ENCODE peak calls at places on chromosomes 1 and 21, in four cellular contexts. I, N, L and W are unnamed samples.

GRCh38 chr1:212315907-212316306 is 30.7 kb downstream of the PPP2R5A start:
- DNase-seq in L (peak; percentile 7), N (no peak), I (peak; percentile 55), W (no peak)

GRCh38 chr1:43936470-43937151 is 3.0 kb downstream of the ARTN start:
- DNase-seq in N (no peak), I (no peak), L (peak; percentile 48), W (no peak)

GRCh38 chr21:21715286-21715969 is 717.2 kb downstream of the NCAM2 start:
- DNase-seq in I (no peak), L (no peak), N (no peak), W (no peak)

GRCh38 chr1:2288308-2288707 is 60.2 kb downstream of the SKI start:
- DNase-seq in I (no peak), L (no peak), N (no peak), W (no peak)

GRCh38 chr1:222053790-222054294 is 312.0 kb upstream of the DUSP10 start:
- DNase-seq in L (no peak), I (no peak), N (no peak), W (no peak)

GRCh38 chr1:173682174-173682573 is 12.5 kb upstream of the ANKRD45 start:
- DNase-seq in N (no peak), L (no peak), I (no peak), W (no peak)

GRCh38 chr1:119947468-119947867 is 51.2 kb upstream of the ADAM30 start:
- DNase-seq in L (no peak), N (no peak), I (no peak), W (no peak)

GRCh38 chr1:63126104-63126503 is 196.3 kb upstream of the FOXD3 start:
- DNase-seq in N (no peak), I (no peak), L (no peak), W (no peak)

GRCh38 chr1:37931148-37931492 is 15.7 kb downstream of the INPP5B start:
- DNase-seq in L (no peak), N (no peak), I (peak; percentile 49), W (no peak)

GRCh38 chr21:32415999-32416398 is 3.5 kb downstream of the EVA1C start:
- DNase-seq in L (no peak), N (no peak), I (no peak), W (no peak)

GRCh38 chr1:161172776-161173376 is 4.4 kb downstream of the B4GALT3 start:
- DNase-seq in L (no peak), I (no peak), N (no peak), W (no peak)

GRCh38 chr1:45033356-45033755 is 21.3 kb downstream of the UROD start:
- DNase-seq in N (no peak), L (no peak), I (no peak), W (no peak)

GRCh38 chr1:111234258-111234657 is 6.7 kb downstream of the CHI3L2 start:
- DNase-seq in L (no peak), I (no peak), N (no peak), W (no peak)

GRCh38 chr1:10225573-10225972 is 15.2 kb downstream of the KIF1B start:
- DNase-seq in I (no peak), N (no peak), L (no peak), W (no peak)

GRCh38 chr1:205810448-205811157 is 2.4 kb downstream of the SLC41A1 start:
- DNase-seq in I (peak; percentile 52), L (no peak), N (no peak), W (peak; percentile 65)

GRCh38 chr1:60130703-60131102 is 57.1 kb upstream of the C1orf87 start:
- DNase-seq in L (no peak), N (no peak), I (no peak), W (no peak)

GRCh38 chr1:198756470-198756869 is 117.6 kb downstream of the PTPRC start:
- DNase-seq in N (no peak), I (no peak), L (no peak), W (no peak)

GRCh38 chr1:208030320-208031091 is 119.6 kb upstream of the CD34 start:
- DNase-seq in L (no peak), I (no peak), N (no peak), W (no peak)

GRCh38 chr21:32046191-32046590 is 173.4 kb downstream of the HUNK start:
- DNase-seq in I (no peak), L (no peak), N (no peak), W (no peak)

GRCh38 chr1:179026813-179027664 is 1.3 kb downstream of the FAM20B start:
- DNase-seq in N (no peak), L (peak; percentile 65), I (no peak), W (no peak)

GRCh38 chr21:45861156-45861870 is 120.3 kb upstream of the COL6A1 start:
- DNase-seq in L (no peak), N (no peak), I (no peak), W (no peak)

GRCh38 chr1:177817969-177818872 is 151.6 kb downstream of the SEC16B start:
- DNase-seq in N (peak; percentile 40), L (no peak), I (no peak), W (no peak)

GRCh38 chr1:197180252-197180878 is 33.9 kb upstream of the ASPM start:
- DNase-seq in I (peak; percentile 56), N (no peak), L (peak; percentile 47), W (peak; percentile 47)

GRCh38 chr1:43564617-43565348 is 34.1 kb downstream of the PTPRF start:
- DNase-seq in N (no peak), L (no peak), I (no peak), W (no peak)

GRCh38 chr1:230977781-230978490 is 725 bp downstream of the TTC13 start:
- DNase-seq in I (peak; percentile 66), L (peak; percentile 55), N (no peak), W (peak; percentile 55)

GRCh38 chr1:201080135-201080534 is 32.1 kb downstream of the CACNA1S start:
- DNase-seq in L (no peak), N (no peak), I (no peak), W (no peak)

GRCh38 chr1:4227986-4228385 is 327.9 kb upstream of the C1orf174 start:
- DNase-seq in I (peak; percentile 50), N (no peak), L (no peak), W (no peak)

GRCh38 chr1:42305639-42306038 is 29.4 kb downstream of the FOXJ3 start:
- DNase-seq in I (no peak), L (no peak), N (no peak), W (no peak)

GRCh38 chr1:39387452-39387851 is 104.0 kb upstream of the BMP8A start:
- DNase-seq in N (no peak), L (peak; percentile 84), I (peak; percentile 68), W (peak; percentile 22)

GRCh38 chr1:156706647-156707008 is 1.2 kb upstream of the CRABP2 start:
- DNase-seq in I (peak; percentile 33), L (no peak), N (no peak), W (no peak)

GRCh38 chr1:94621802-94622201 is 80.2 kb upstream of the F3 start:
- DNase-seq in N (no peak), I (no peak), L (no peak), W (no peak)

GRCh38 chr1:47868348-47868676 is 128.9 kb downstream of the TRABD2B start:
- DNase-seq in L (no peak), I (no peak), N (no peak), W (no peak)

GRCh38 chr1:31704261-31705079 is 653 bp upstream of the COL16A1 start:
- DNase-seq in L (peak; percentile 73), N (no peak), I (no peak), W (no peak)

GRCh38 chr1:104785575-104786187 is 1036.0 kb downstream of the AMY1C start:
- DNase-seq in N (no peak), I (no peak), L (no peak), W (no peak)

GRCh38 chr1:104791030-104791429 is 1041.3 kb downstream of the AMY1C start:
- DNase-seq in N (no peak), L (no peak), I (no peak), W (no peak)

DNA sequence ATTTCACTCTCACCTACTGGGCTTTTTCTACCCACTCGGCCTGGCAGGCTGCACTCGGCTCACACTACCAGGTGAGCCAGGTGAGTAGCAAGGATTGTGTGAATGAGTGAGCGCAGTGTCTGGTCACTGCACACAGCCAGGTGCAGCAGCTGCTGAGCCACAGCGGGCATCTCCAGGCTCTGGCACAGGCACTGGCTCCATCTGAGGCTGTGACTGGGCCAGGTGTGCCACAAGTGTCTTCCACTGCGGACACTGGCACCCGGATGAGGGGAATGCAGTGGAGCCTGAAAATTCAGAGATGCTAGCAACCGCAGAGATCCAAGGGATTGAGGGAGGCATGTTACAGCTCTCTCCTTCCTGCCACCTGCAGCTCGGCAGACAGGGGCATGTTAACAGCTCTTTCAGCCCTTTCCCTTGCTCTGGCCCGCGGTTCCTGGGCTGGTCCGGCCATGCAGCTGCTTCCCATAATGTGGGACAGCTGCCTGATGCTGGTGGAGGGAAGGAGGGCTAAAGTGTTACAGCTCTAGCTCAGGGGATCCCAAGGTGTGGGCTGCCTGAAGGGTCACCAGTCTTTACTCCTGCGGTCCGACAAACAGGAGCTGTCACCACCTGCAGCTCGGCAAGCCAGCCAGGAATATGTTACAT is 1038.3 kb downstream of the AMY1C start:
- DNase-seq in I (no peak), L (no peak), N (no peak), W (no peak)
- TF ChIP-seq FOXM1 in I (no peak), L (no peak), N (no peak), W (no peak)

DNA sequence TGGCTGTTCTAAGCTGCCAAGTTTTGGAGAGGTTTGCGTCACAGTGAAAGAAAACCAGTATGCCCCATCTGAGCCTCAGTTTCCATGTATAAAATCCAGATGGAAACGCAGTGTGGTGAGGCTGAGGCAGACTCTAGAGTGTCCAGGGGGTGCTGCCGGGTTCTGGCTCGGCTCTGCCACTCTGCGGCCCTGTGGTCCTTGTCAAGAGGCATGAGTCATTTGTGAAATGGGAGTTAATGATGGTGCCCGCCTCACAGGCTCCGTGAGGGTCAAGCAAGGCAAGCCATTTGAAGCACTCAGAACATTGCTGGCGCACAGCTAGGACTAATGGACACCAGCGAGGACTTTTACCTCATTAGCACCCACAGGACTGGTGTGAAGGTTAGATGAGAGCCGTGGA is 214.3 kb downstream of the PTPRU start:
- DNase-seq in I (no peak), N (no peak), L (no peak), W (no peak)
- TF ChIP-seq SP1 in I (no peak), N (no peak), L (no peak), W (no peak)

GRCh38 chr1:24866211-24867063 is 63.6 kb downstream of the RUNX3 start:
- DNase-seq in L (no peak), I (no peak), N (no peak), W (no peak)
- TF ChIP-seq BHLHE40 in L (no peak), I (no peak), N (peak; percentile 3), W (no peak)

GRCh38 chr1:192559115-192560006 is 16.2 kb upstream of the RGS1 start:
- DNase-seq in L (no peak), N (no peak), I (no peak), W (no peak)
- TF ChIP-seq FOXM1 in L (no peak), N (peak; percentile 99), I (no peak), W (no peak)

GRCh38 chr1:151811181-151811580 is 6.0 kb upstream of the LINGO4 start:
- DNase-seq in I (peak; percentile 15), N (no peak), L (no peak), W (no peak)
- TF ChIP-seq SP1 in I (no peak), N (no peak), L (no peak), W (no peak)

DNA sequence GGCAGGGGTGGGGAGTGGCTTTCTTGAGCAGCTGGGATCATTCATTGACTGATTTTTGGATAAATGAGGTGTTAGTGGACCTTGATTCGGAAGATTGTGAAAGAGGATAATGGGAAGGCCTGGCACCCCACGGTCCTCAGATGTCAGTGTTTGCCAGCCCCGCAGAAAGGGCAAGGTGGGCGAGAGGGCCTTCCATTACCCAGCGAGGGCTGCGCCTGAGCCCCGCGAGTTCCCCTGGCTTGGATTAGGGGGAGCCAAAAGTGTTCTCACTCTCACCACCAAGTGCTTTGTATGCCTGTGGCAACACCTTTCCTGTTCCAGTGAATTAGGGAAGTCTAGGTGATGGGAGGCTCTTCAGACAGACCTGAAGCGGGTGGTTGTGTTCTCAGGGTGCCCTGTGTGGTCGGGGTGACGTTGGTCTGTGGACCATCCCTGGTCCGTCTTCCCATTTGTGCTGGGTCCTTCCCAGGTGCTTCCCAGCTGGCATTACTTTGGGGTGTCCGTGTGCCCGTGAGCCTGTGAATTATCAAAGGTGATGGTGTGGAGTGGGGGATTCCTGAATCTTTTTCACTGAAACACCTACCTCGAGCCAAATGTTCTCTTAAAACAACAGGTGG is 36.7 kb downstream of the COQ8A start:
- DNase-seq in L (no peak), N (no peak), I (no peak), W (no peak)
- TF ChIP-seq BHLHE40 in L (no peak), N (no peak), I (no peak), W (no peak)